ENCODE peak calls at places on chromosome 21, in ten cellular contexts. G is fibroblast of lung, R is upper lobe of right lung, E is thyroid gland, C is cardiac muscle cell, J is mammary epithelial cell, S is spleen, W is transverse colon, A is PC-3, I is esophagus squamous epithelium. Q is an unnamed sample.
A peak's percentile ranks its signal among the peaks of the same experiment; 100 is the strongest.

GRCh38 chr21:39053126-39053525 is 130.1 kb downstream of the PSMG1 start:
- DNase-seq in S (no peak), A (no peak), G (no peak), J (no peak), W (no peak), E (no peak), R (no peak), I (no peak), C (no peak), Q (no peak)

GRCh38 chr21:21458124-21458631 is 460.0 kb downstream of the NCAM2 start:
- DNase-seq in G (no peak), E (no peak), I (no peak), R (no peak), W (no peak), J (no peak), A (no peak), S (no peak), C (no peak), Q (no peak)

GRCh38 chr21:36478941-36479340 is 981 bp downstream of the CLDN14 start:
- DNase-seq in W (no peak), G (peak; percentile 55), C (peak; percentile 17), R (no peak), E (no peak), A (no peak), I (no peak), J (no peak), S (peak; percentile 39), Q (no peak)

GRCh38 chr21:38377165-38378093 is 120.6 kb downstream of the KCNJ15 start:
- DNase-seq in W (no peak), J (no peak), G (no peak), A (peak; percentile 21), R (no peak), E (no peak), C (no peak), S (no peak), I (no peak), Q (no peak)

GRCh38 chr21:43006874-43007208 is 32.5 kb downstream of the PKNOX1 start:
- DNase-seq in S (no peak), C (no peak), J (no peak), E (no peak), G (no peak), R (no peak), I (no peak), W (no peak), A (no peak), Q (no peak)

GRCh38 chr21:42199488-42200463 is 19.2 kb upstream of the ABCG1 start:
- DNase-seq in W (peak; percentile 46), J (peak; percentile 73), A (peak; percentile 49), C (peak; percentile 85), R (peak; percentile 21), S (no peak), E (no peak), G (peak; percentile 44), I (no peak), Q (peak; percentile 38)

GRCh38 chr21:35829014-35829525 is 231.3 kb downstream of the SETD4 start:
- DNase-seq in A (no peak), I (no peak), J (no peak), G (no peak), W (no peak), E (peak; percentile 6), S (no peak), R (no peak), C (no peak), Q (no peak)

GRCh38 chr21:42381347-42381984 is 14.4 kb downstream of the TMPRSS3 start:
- DNase-seq in S (peak; percentile 69), C (peak; percentile 50), R (no peak), E (peak; percentile 82), A (peak; percentile 77), I (no peak), W (peak; percentile 63), G (peak; percentile 26), J (peak; percentile 48), Q (peak; percentile 34)

GRCh38 chr21:41803316-41803715 is 36.5 kb upstream of the RIPK4 start:
- DNase-seq in W (no peak), S (no peak), I (no peak), E (no peak), J (peak; percentile 55), G (no peak), R (no peak), C (no peak), A (peak; percentile 27), Q (no peak)

GRCh38 chr21:41673596-41674335 is 93.1 kb downstream of the RIPK4 start:
- DNase-seq in C (no peak), G (no peak), R (peak; percentile 19), S (peak; percentile 25), A (no peak), W (no peak), E (no peak), J (no peak), I (no peak), Q (no peak)

GRCh38 chr21:37582613-37583012 is 216.0 kb downstream of the DYRK1A start:
- DNase-seq in S (no peak), E (peak; percentile 47), G (peak; percentile 54), I (no peak), A (peak; percentile 68), C (peak; percentile 84), J (peak; percentile 32), W (no peak), R (no peak), Q (no peak)

GRCh38 chr21:26443867-26444266 is 129.2 kb downstream of the CYYR1 start:
- DNase-seq in G (peak; percentile 85), W (no peak), A (peak; percentile 10), I (no peak), R (no peak), E (no peak), C (no peak), J (peak; percentile 58), S (no peak), Q (no peak)

GRCh38 chr21:26443291-26443690 is 129.8 kb downstream of the CYYR1 start:
- DNase-seq in W (no peak), I (no peak), R (no peak), J (no peak), S (no peak), C (no peak), G (peak; percentile 69), E (no peak), A (peak; percentile 43), Q (no peak)

GRCh38 chr21:26444646-26445045 is 128.4 kb downstream of the CYYR1 start:
- DNase-seq in S (no peak), G (no peak), I (no peak), C (no peak), W (no peak), R (no peak), E (no peak), J (no peak), A (no peak), Q (no peak)

GRCh38 chr21:26447932-26448331 is 125.2 kb downstream of the CYYR1 start:
- DNase-seq in E (no peak), A (no peak), G (peak; percentile 25), W (no peak), C (no peak), R (no peak), S (no peak), I (no peak), J (no peak), Q (no peak)

GRCh38 chr21:26445440-26445839 is 127.6 kb downstream of the CYYR1 start:
- DNase-seq in W (no peak), C (peak; percentile 63), S (no peak), G (peak; percentile 90), E (no peak), J (no peak), A (no peak), R (no peak), I (no peak), Q (no peak)
- H3K27ac ChIP-seq in W (no peak overlapping the region), C (no peak overlapping the region), S (no peak overlapping the region), G (no peak overlapping the region), E (no peak overlapping the region), J (no peak overlapping the region), A (no peak overlapping the region), R (no peak overlapping the region), I (no peak overlapping the region), Q (no peak overlapping the region)

DNA sequence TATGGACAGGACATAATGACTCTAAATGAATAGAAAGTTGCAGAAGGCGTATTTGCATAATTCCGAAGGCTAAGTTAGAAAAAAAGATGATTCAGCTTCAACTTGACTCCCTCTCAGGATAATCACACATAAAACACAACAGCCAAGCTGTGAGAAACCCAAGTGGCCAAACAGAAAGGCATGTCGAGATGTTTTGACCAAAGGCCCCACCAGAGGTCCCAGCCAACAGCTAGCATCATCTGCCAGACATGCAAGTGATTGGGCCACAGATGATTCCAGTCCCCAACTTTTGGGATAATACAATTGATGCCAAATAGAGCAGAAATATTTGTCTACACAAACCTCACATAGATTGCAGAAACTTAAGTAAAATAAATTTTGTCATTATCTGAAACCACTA is 444.9 kb downstream of the LTN1 start:
- DNase-seq in E (no peak), I (no peak), G (peak; percentile 11), C (no peak), R (no peak), W (no peak), A (no peak), J (no peak), S (no peak), Q (no peak)
- H3K4me1 ChIP-seq in E (no peaks in the 10 kb centered on the region), I (no peaks in the 10 kb centered on the region), G (peaks cover 2% of the 10 kb centered on the region), C (no peaks in the 10 kb centered on the region), R (no peaks in the 10 kb centered on the region), W (no peaks in the 10 kb centered on the region), A (peaks cover 25% of the 10 kb centered on the region), J (no peaks in the 10 kb centered on the region), S (no peaks in the 10 kb centered on the region), Q (no peaks in the 10 kb centered on the region)

DNA sequence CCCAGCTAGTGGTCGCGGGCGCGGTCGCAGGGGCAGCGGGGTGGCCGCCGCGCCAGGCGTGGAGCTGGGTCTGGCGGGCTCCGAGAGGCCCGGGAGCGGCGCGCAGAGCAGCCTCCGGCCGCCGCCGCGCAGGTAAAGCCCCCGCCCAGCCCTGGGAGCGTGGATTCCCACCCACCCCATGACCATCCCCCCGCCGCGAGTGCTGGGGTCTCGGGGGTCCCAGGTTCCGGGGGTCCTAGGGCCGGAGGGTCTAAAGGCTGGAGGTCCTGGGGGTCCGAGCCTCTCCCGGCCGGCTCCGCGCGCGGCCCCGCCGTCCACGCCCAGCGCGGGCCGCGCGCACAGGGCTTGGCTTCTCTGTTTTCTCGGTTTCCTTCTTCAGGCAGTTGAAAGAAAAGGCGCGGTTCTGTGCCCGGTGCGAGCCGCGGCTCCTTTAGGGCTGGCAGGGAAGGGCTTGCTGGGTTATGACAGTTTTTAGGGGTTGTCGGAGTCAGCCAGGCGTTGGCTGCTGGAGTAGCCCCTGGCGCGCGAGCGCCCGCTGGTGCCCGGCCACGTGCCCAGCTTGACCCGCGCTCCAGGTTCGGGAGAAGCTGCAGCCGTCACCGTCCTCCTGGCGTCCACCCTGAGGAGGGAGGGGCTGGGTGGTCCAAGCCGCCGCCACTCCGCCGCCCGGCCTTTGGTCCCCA is 355 bp downstream of the LRRC3 start:
- DNase-seq in C (peak; percentile 40), E (peak; percentile 16), S (peak; percentile 89), A (peak; percentile 49), R (peak; percentile 85), J (peak; percentile 34), I (no peak), W (peak; percentile 59), G (peak; percentile 13), Q (no peak)
- H3K4me3 ChIP-seq in C (peak overlapping the region; percentile 98), E (peak overlapping the region; percentile 44), S (peak overlapping the region; percentile 92), A (peak overlapping the region; percentile 81), R (peak overlapping the region; percentile 65), J (peak overlapping the region; percentile 68), I (peak overlapping the region; percentile 63), W (peak overlapping the region; percentile 99), G (peak overlapping the region; percentile 7), Q (no peak overlapping the region)

DNA sequence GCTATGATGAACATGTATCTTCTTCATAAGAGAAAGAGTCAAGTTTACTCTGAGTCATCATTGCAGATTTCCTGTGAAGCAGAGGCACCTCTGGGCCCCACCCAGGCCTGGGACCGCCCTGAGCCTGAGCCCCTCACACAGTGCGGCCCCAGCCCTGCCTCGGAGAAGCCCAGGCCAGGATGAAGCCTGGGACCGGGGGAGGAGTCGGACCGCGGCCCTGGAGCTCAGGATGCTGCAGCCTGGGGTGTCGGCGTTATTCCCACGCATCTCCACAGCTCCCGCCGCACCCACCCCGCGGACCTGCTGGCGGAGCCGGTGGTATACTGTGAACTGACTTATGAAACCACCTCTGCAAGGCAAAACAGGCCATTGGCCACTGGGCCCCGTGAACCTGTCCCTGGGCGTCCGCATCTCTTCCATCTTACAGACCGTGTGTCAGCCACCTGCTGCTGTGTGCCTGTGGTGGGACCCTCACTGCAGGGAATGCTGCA is 2.4 kb upstream of the COL6A1 start:
- DNase-seq in W (peak; percentile 13), R (peak; percentile 65), E (no peak), G (no peak), S (peak; percentile 72), I (no peak), J (no peak), C (no peak), A (peak; percentile 79), Q (no peak)
- H3K27ac ChIP-seq in W (peak overlapping the region; percentile 67), R (no peak overlapping the region), E (no peak overlapping the region), G (no peak overlapping the region), S (no peak overlapping the region), I (peak overlapping the region; percentile 83), J (no peak overlapping the region), C (no peak overlapping the region), A (peak overlapping the region; percentile 84), Q (no peak overlapping the region)